ENCODE peak calls at places on chromosomes 13 and 19, in seven cellular contexts. I is MM.1S; E is AG10803; P is ascending aorta; M is CD8-positive, alpha-beta T cell; R is kidney; N is GM06990. A is an unnamed sample.

GRCh38 chr13:82905071-82905470 is 977.2 kb downstream of the SLITRK1 start:
- DNase-seq in I (no peak), P (no peak), E (no peak), N (no peak), M (no peak), R (no peak), A (no peak)

GRCh38 chr13:50403311-50403710 is 388.1 kb downstream of the KCNRG start:
- DNase-seq in R (no peak), M (no peak), I (no peak), E (no peak), N (no peak), P (no peak), A (no peak)

GRCh38 chr13:21458816-21459701 is at the start of gene ZDHHC20:
- DNase-seq in N (peak; percentile 87), I (peak; percentile 71), R (peak; percentile 94), E (peak; percentile 82), M (peak; percentile 89), P (peak; percentile 94), A (peak; percentile 94)

GRCh38 chr19:10339380-10339960 is at the start of gene ICAM3:
- DNase-seq in N (peak; percentile 80), E (no peak), I (peak; percentile 59), M (peak; percentile 59), R (no peak), P (no peak), A (no peak)

GRCh38 chr13:51271008-51271407 is 48.8 kb downstream of the FAM124A start:
- DNase-seq in M (no peak), R (no peak), E (no peak), N (no peak), P (no peak), I (no peak), A (no peak)

GRCh38 chr19:43406297-43406696 is 8.4 kb upstream of the TEX101 start:
- DNase-seq in I (no peak), P (no peak), M (no peak), R (no peak), E (no peak), N (no peak), A (no peak)

GRCh38 chr13:76164290-76164689 is 528.2 kb downstream of the LMO7 start:
- DNase-seq in E (peak; percentile 3), N (no peak), P (no peak), M (no peak), R (no peak), I (no peak), A (no peak)

GRCh38 chr13:77827350-77827749 is 91.3 kb downstream of the EDNRB start:
- DNase-seq in P (no peak), R (no peak), E (no peak), M (no peak), I (no peak), N (no peak), A (no peak)

GRCh38 chr19:48006762-48007161 is 12.3 kb downstream of the ELSPBP1 start:
- DNase-seq in M (no peak), N (no peak), I (no peak), P (no peak), E (no peak), R (no peak), A (no peak)

GRCh38 chr13:51136276-51136980 is 25.4 kb upstream of the C13orf42 start:
- DNase-seq in P (no peak), R (no peak), N (no peak), E (no peak), M (no peak), I (no peak), A (no peak)

GRCh38 chr13:86585826-86586225 is 786.6 kb upstream of the SLITRK6 start:
- DNase-seq in R (no peak), E (peak; percentile 95), N (no peak), I (no peak), P (no peak), M (no peak), A (no peak)

GRCh38 chr13:75353786-75354193 is 128.2 kb downstream of the TBC1D4 start:
- DNase-seq in I (peak; percentile 90), E (peak; percentile 80), N (no peak), P (no peak), M (no peak), R (no peak), A (no peak)

GRCh38 chr13:99321709-99322108 is 14.5 kb upstream of the GPR183 start:
- DNase-seq in N (no peak), I (no peak), P (no peak), R (no peak), M (no peak), E (no peak), A (no peak)
- TF ChIP-seq CTCF in N (no peak), I (no peak), P (no peak), R (no peak), M (no peak), E (no peak), A (no peak)

DNA sequence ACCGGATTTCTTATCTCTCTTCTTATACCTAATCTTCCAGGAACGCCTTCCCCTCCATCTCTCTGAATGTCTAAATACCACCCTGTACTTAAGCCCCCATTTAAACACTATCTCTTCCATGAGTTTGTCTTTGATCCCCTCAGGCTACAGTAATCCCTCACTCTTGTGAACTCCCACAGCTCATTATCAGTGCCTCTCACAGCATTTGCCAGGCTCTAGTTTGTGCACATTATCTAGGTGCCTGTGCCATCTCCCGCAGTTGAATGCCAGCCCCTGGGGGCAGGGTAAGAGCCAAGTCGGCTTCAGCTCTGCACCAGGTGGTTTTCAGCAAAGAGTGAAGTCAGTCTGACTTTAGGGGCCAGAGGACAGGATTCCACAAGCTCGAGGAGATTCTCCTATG is 71.4 kb downstream of the FREM2 start:
- DNase-seq in I (no peak), E (no peak), R (no peak), P (no peak), M (no peak), N (no peak), A (no peak)
- TF ChIP-seq CTCF in I (no peak), E (no peak), R (no peak), P (no peak), M (no peak), N (no peak), A (no peak)

DNA sequence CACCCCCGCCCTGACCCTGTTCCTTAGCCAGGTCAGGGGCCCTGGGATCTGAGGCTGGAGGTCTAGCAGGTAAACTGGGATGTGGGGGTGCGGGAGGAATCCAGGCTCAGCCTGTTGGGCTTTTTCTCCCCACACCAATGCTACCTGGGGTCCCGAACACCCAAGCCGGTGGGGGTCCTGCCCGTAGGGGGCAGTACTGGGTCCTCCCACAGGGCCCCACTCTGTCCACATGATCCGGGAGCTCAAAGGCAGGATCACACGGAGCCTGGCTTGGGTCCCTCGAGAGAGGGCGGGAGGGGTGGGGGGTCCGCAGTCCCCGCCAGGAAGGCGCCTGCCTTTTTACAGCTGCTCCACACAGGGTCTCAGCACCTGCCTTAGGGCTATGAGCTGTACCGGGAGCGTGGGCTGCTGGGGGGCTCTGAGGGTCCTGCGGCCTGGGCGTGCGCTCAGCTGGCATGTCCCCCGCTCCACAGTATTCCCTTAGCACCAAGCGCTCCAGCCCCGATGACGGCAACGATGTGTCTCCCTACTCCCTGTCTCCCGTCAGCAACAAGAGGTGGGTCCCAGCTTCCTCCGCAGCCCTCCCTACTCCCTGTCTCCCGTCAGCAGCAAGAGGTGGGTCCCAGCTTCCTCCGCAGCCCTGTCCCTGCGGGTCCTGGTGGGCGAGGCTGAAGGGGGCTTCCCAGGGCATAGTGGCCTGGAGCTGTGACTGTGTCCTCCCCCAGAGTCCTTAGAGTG is 12.3 kb upstream of the TEKTIP1 start:
- DNase-seq in M (no peak), R (peak; percentile 59), P (no peak), E (no peak), N (no peak), I (no peak), A (no peak)
- TF ChIP-seq CTCF in M (no peak), R (no peak), P (no peak), E (peak; percentile 5), N (peak; percentile 27), I (peak; percentile 16), A (peak; percentile 25)

DNA sequence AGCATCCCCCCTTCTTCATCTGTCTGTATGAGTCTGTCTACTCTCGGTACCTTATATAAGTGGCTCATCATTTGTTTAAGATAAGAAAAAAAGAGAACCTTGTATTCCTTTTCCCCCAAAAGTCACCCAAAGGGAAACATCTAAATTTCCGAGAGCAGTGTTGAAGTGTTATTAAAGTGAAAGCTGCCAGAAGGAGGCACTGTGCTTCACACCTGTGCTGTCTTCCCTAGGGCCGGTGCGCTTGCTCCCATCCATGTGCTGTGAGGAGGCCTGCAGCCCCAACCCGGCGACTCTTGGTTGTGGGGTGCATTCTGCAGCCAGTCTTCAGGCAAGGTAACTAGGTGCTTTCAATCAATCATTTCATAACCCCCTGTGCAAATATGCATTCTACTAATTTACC is 97.5 kb downstream of the TNFRSF19 start:
- DNase-seq in N (no peak), R (no peak), M (no peak), I (no peak), P (no peak), E (no peak), A (no peak)
- TF ChIP-seq CTCF in N (peak; percentile 15), R (peak; percentile 6), M (no peak), I (no peak), P (no peak), E (no peak), A (no peak)

DNA sequence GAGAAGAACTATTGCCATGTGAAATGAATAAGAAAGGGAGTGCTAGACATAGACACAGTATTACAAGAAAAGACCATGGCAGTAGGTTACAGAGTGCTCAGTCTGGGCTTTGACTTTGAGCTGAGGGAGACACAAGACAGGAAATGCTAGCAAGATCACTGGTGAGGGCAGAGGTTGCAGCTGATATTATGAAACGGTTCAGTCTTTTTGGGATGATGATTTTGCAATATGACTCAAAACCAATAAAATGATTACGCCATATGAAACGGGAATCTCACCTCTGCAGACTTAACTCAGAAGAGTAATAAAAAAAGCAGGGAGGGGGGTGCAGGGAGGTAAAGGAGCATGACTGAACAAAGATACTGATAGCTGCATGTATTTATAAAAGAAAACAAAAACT is 123.1 kb downstream of the RBM26 start:
- DNase-seq in I (no peak), R (no peak), M (no peak), E (no peak), N (no peak), P (no peak), A (no peak)
- TF ChIP-seq CTCF in I (no peak), R (no peak), M (no peak), E (no peak), N (no peak), P (no peak), A (no peak)

GRCh38 chr13:102191951-102192461 is 209.8 kb downstream of the FGF14 start:
- DNase-seq in I (no peak), E (no peak), R (no peak), N (no peak), M (no peak), P (no peak), A (no peak)

GRCh38 chr13:102195566-102196462 is 206.0 kb downstream of the FGF14 start:
- DNase-seq in E (no peak), M (no peak), R (no peak), N (no peak), P (no peak), I (no peak), A (no peak)

GRCh38 chr13:102198418-102199322 is 203.2 kb downstream of the FGF14 start:
- DNase-seq in M (no peak), E (no peak), N (no peak), P (no peak), I (no peak), R (no peak), A (no peak)

GRCh38 chr13:102197193-102197592 is 204.7 kb downstream of the FGF14 start:
- DNase-seq in M (no peak), R (no peak), I (no peak), N (no peak), P (no peak), E (no peak), A (no peak)
- TF ChIP-seq CTCF in M (no peak), R (no peak), I (peak; percentile 19), N (peak; percentile 16), P (no peak), E (peak; percentile 10), A (no peak)

A was measured in glutamatergic neuron.